ENCODE peak calls at places on chromosome 22, in seven cellular contexts. One of them, this sample, is unnamed.

GRCh38 chr22:48580481-48580970 is 1247.1 kb downstream of the BRD1 start:
- DNase-seq in GM13976: no peak
- DNase-seq in activated naive CD8-positive, alpha-beta T cell treated with anti-CD3 and anti-CD28 coated beads, Interleukin-2, amount 50 U/mL, for 24 hours: no peak
- DNase-seq in NCI-H345: no peak
- DNase-seq in stimulated activated naive CD4-positive, alpha-beta T cell: no peak
- DNase-seq in stimulated activated CD8-positive, alpha-beta memory T cell treated with anti-CD3 and anti-CD28 coated beads, Interleukin-4, amount 100 ng/mL, for 4 hours: no peak
- DNase-seq in HuH-7: no peak
- DNase-seq in this sample: no peak

GRCh38 chr22:44797181-44797720 is 44.9 kb downstream of the ARHGAP8 start:
- DNase-seq in GM13976: no peak
- DNase-seq in activated naive CD8-positive, alpha-beta T cell treated with anti-CD3 and anti-CD28 coated beads, Interleukin-2, amount 50 U/mL, for 24 hours: no peak
- DNase-seq in NCI-H345: no peak
- DNase-seq in stimulated activated naive CD4-positive, alpha-beta T cell: no peak
- DNase-seq in stimulated activated CD8-positive, alpha-beta memory T cell treated with anti-CD3 and anti-CD28 coated beads, Interleukin-4, amount 100 ng/mL, for 4 hours: no peak
- DNase-seq in HuH-7: no peak
- DNase-seq in this sample: no peak

GRCh38 chr22:20464096-20464614 is 26.5 kb upstream of the SCARF2 start:
- DNase-seq in GM13976: peak
- DNase-seq in activated naive CD8-positive, alpha-beta T cell treated with anti-CD3 and anti-CD28 coated beads, Interleukin-2, amount 50 U/mL, for 24 hours: peak
- DNase-seq in NCI-H345: no peak
- DNase-seq in stimulated activated naive CD4-positive, alpha-beta T cell: peak
- DNase-seq in stimulated activated CD8-positive, alpha-beta memory T cell treated with anti-CD3 and anti-CD28 coated beads, Interleukin-4, amount 100 ng/mL, for 4 hours: peak
- DNase-seq in HuH-7: no peak
- DNase-seq in this sample: peak

GRCh38 chr22:50398698-50399648 is 55.8 kb downstream of the PPP6R2 start:
- DNase-seq in GM13976: no peak
- DNase-seq in activated naive CD8-positive, alpha-beta T cell treated with anti-CD3 and anti-CD28 coated beads, Interleukin-2, amount 50 U/mL, for 24 hours: no peak
- DNase-seq in NCI-H345: peak
- DNase-seq in stimulated activated naive CD4-positive, alpha-beta T cell: no peak
- DNase-seq in stimulated activated CD8-positive, alpha-beta memory T cell treated with anti-CD3 and anti-CD28 coated beads, Interleukin-4, amount 100 ng/mL, for 4 hours: no peak
- DNase-seq in HuH-7: no peak
- DNase-seq in this sample: no peak

GRCh38 chr22:47355776-47356432 is 593.5 kb downstream of the TBC1D22A start:
- DNase-seq in GM13976: no peak
- DNase-seq in activated naive CD8-positive, alpha-beta T cell treated with anti-CD3 and anti-CD28 coated beads, Interleukin-2, amount 50 U/mL, for 24 hours: no peak
- DNase-seq in NCI-H345: no peak
- DNase-seq in stimulated activated naive CD4-positive, alpha-beta T cell: no peak
- DNase-seq in stimulated activated CD8-positive, alpha-beta memory T cell treated with anti-CD3 and anti-CD28 coated beads, Interleukin-4, amount 100 ng/mL, for 4 hours: no peak
- DNase-seq in HuH-7: no peak
- DNase-seq in this sample: no peak

GRCh38 chr22:20013382-20013871 is 3.2 kb downstream of the ARVCF start:
- DNase-seq in GM13976: peak
- DNase-seq in activated naive CD8-positive, alpha-beta T cell treated with anti-CD3 and anti-CD28 coated beads, Interleukin-2, amount 50 U/mL, for 24 hours: peak
- DNase-seq in NCI-H345: peak
- DNase-seq in stimulated activated naive CD4-positive, alpha-beta T cell: peak
- DNase-seq in stimulated activated CD8-positive, alpha-beta memory T cell treated with anti-CD3 and anti-CD28 coated beads, Interleukin-4, amount 100 ng/mL, for 4 hours: no peak
- DNase-seq in HuH-7: peak
- DNase-seq in this sample: no peak

GRCh38 chr22:46992121-46992731 is 229.8 kb downstream of the TBC1D22A start:
- DNase-seq in GM13976: no peak
- DNase-seq in activated naive CD8-positive, alpha-beta T cell treated with anti-CD3 and anti-CD28 coated beads, Interleukin-2, amount 50 U/mL, for 24 hours: no peak
- DNase-seq in NCI-H345: no peak
- DNase-seq in stimulated activated naive CD4-positive, alpha-beta T cell: no peak
- DNase-seq in stimulated activated CD8-positive, alpha-beta memory T cell treated with anti-CD3 and anti-CD28 coated beads, Interleukin-4, amount 100 ng/mL, for 4 hours: no peak
- DNase-seq in HuH-7: no peak
- DNase-seq in this sample: no peak

GRCh38 chr22:46738961-46739870 is 1.2 kb upstream of the CERK start:
- DNase-seq in GM13976: no peak
- DNase-seq in activated naive CD8-positive, alpha-beta T cell treated with anti-CD3 and anti-CD28 coated beads, Interleukin-2, amount 50 U/mL, for 24 hours: peak
- DNase-seq in NCI-H345: no peak
- DNase-seq in stimulated activated naive CD4-positive, alpha-beta T cell: peak
- DNase-seq in stimulated activated CD8-positive, alpha-beta memory T cell treated with anti-CD3 and anti-CD28 coated beads, Interleukin-4, amount 100 ng/mL, for 4 hours: peak
- DNase-seq in HuH-7: peak
- DNase-seq in this sample: peak

GRCh38 chr22:35703861-35704584 is 13.6 kb upstream of the APOL5 start:
- DNase-seq in GM13976: no peak
- DNase-seq in activated naive CD8-positive, alpha-beta T cell treated with anti-CD3 and anti-CD28 coated beads, Interleukin-2, amount 50 U/mL, for 24 hours: no peak
- DNase-seq in NCI-H345: no peak
- DNase-seq in stimulated activated naive CD4-positive, alpha-beta T cell: no peak
- DNase-seq in stimulated activated CD8-positive, alpha-beta memory T cell treated with anti-CD3 and anti-CD28 coated beads, Interleukin-4, amount 100 ng/mL, for 4 hours: no peak
- DNase-seq in HuH-7: no peak
- DNase-seq in this sample: no peak

GRCh38 chr22:49261616-49262015 is 566.1 kb downstream of the BRD1 start:
- DNase-seq in GM13976: no peak
- DNase-seq in activated naive CD8-positive, alpha-beta T cell treated with anti-CD3 and anti-CD28 coated beads, Interleukin-2, amount 50 U/mL, for 24 hours: no peak
- DNase-seq in NCI-H345: peak
- DNase-seq in stimulated activated naive CD4-positive, alpha-beta T cell: no peak
- DNase-seq in stimulated activated CD8-positive, alpha-beta memory T cell treated with anti-CD3 and anti-CD28 coated beads, Interleukin-4, amount 100 ng/mL, for 4 hours: no peak
- DNase-seq in HuH-7: no peak
- DNase-seq in this sample: no peak

GRCh38 chr22:45709866-45710265 is 38.2 kb downstream of the ATXN10 start:
- DNase-seq in GM13976: no peak
- DNase-seq in activated naive CD8-positive, alpha-beta T cell treated with anti-CD3 and anti-CD28 coated beads, Interleukin-2, amount 50 U/mL, for 24 hours: no peak
- DNase-seq in NCI-H345: no peak
- DNase-seq in stimulated activated naive CD4-positive, alpha-beta T cell: no peak
- DNase-seq in stimulated activated CD8-positive, alpha-beta memory T cell treated with anti-CD3 and anti-CD28 coated beads, Interleukin-4, amount 100 ng/mL, for 4 hours: no peak
- DNase-seq in HuH-7: no peak
- DNase-seq in this sample: no peak

GRCh38 chr22:29707471-29707870 is 12.3 kb upstream of the CABP7 start:
- DNase-seq in GM13976: no peak
- DNase-seq in activated naive CD8-positive, alpha-beta T cell treated with anti-CD3 and anti-CD28 coated beads, Interleukin-2, amount 50 U/mL, for 24 hours: no peak
- DNase-seq in NCI-H345: no peak
- DNase-seq in stimulated activated naive CD4-positive, alpha-beta T cell: no peak
- DNase-seq in stimulated activated CD8-positive, alpha-beta memory T cell treated with anti-CD3 and anti-CD28 coated beads, Interleukin-4, amount 100 ng/mL, for 4 hours: no peak
- DNase-seq in HuH-7: no peak
- DNase-seq in this sample: no peak